ENCODE peak calls at places on chromosomes 11 and 22, in four cellular contexts. One of them, this sample, is unnamed.
A peak's percentile ranks its signal among the peaks of the same experiment; 100 is the strongest.

GRCh38 chr22:24214467-24215285 is 30.2 kb downstream of the GGT5 start:
- DNase-seq in transverse colon: no peak
- DNase-seq in upper lobe of right lung: no peak
- DNase-seq in EH: no peak
- DNase-seq in this sample: no peak

GRCh38 chr22:40544758-40545157 is 91.8 kb downstream of the MRTFA start:
- DNase-seq in transverse colon: no peak
- DNase-seq in upper lobe of right lung: no peak
- DNase-seq in EH: no peak
- DNase-seq in this sample: no peak

GRCh38 chr11:6610591-6610990 is 1.4 kb downstream of the TAF10 start:
- DNase-seq in transverse colon: no peak
- DNase-seq in upper lobe of right lung: no peak
- DNase-seq in EH: no peak
- DNase-seq in this sample: no peak

GRCh38 chr11:2208691-2209369 is 37.2 kb upstream of the TH start:
- DNase-seq in transverse colon: peak; percentile 9
- DNase-seq in upper lobe of right lung: peak; percentile 63
- DNase-seq in EH: no peak
- DNase-seq in this sample: no peak

GRCh38 chr11:13009476-13009920 is 382 bp downstream of the RASSF10 start:
- DNase-seq in transverse colon: no peak
- DNase-seq in upper lobe of right lung: no peak
- DNase-seq in EH: peak; percentile 4
- DNase-seq in this sample: no peak

GRCh38 chr11:129855086-129855485 is 39.4 kb downstream of the TMEM45B start:
- DNase-seq in transverse colon: no peak
- DNase-seq in upper lobe of right lung: no peak
- DNase-seq in EH: no peak
- DNase-seq in this sample: no peak

GRCh38 chr11:5531053-5531831 is 14.7 kb upstream of the UBQLNL start:
- DNase-seq in transverse colon: no peak
- DNase-seq in upper lobe of right lung: no peak
- DNase-seq in EH: no peak
- DNase-seq in this sample: no peak

GRCh38 chr22:46863794-46864193 is 101.3 kb downstream of the TBC1D22A start:
- DNase-seq in transverse colon: no peak
- DNase-seq in upper lobe of right lung: no peak
- DNase-seq in EH: no peak
- DNase-seq in this sample: no peak

GRCh38 chr11:131910491-131911387 is 540.3 kb downstream of the NTM start:
- DNase-seq in transverse colon: no peak
- DNase-seq in upper lobe of right lung: no peak
- DNase-seq in EH: peak; percentile 60
- DNase-seq in this sample: no peak

GRCh38 chr11:73944085-73944484 is 6.7 kb upstream of the DNAJB13 start:
- DNase-seq in transverse colon: no peak
- DNase-seq in upper lobe of right lung: no peak
- DNase-seq in EH: no peak
- DNase-seq in this sample: no peak

GRCh38 chr11:27420722-27421572 is 51.6 kb downstream of the LGR4 start:
- DNase-seq in transverse colon: no peak
- DNase-seq in upper lobe of right lung: no peak
- DNase-seq in EH: peak; percentile 30
- DNase-seq in this sample: no peak

GRCh38 chr11:101759771-101760450 is 154.9 kb upstream of the CEP126 start:
- DNase-seq in transverse colon: no peak
- DNase-seq in upper lobe of right lung: no peak
- DNase-seq in EH: peak; percentile 5
- DNase-seq in this sample: no peak

GRCh38 chr11:118214210-118214914 is 10.4 kb downstream of the JAML start:
- DNase-seq in transverse colon: no peak
- DNase-seq in upper lobe of right lung: no peak
- DNase-seq in EH: no peak
- DNase-seq in this sample: no peak

GRCh38 chr22:36510966-36511881 is 4.4 kb upstream of the FOXRED2 start:
- DNase-seq in transverse colon: peak; percentile 34
- DNase-seq in upper lobe of right lung: no peak
- DNase-seq in EH: peak; percentile 59
- DNase-seq in this sample: no peak

GRCh38 chr22:49437356-49437755 is 390.3 kb downstream of the BRD1 start:
- DNase-seq in transverse colon: no peak
- DNase-seq in upper lobe of right lung: no peak
- DNase-seq in EH: no peak
- DNase-seq in this sample: no peak

GRCh38 chr11:3626250-3626960 is 15.4 kb downstream of the ART5 start:
- DNase-seq in transverse colon: peak; percentile 30
- DNase-seq in upper lobe of right lung: peak; percentile 81
- DNase-seq in EH: no peak
- DNase-seq in this sample: no peak

GRCh38 chr11:33515347-33515746 is 185.3 kb downstream of the C11orf91 start:
- DNase-seq in transverse colon: no peak
- DNase-seq in upper lobe of right lung: no peak
- DNase-seq in EH: no peak
- DNase-seq in this sample: no peak

GRCh38 chr22:17980638-17981051 is 43.7 kb downstream of the MICAL3 start:
- DNase-seq in transverse colon: peak; percentile 81
- DNase-seq in upper lobe of right lung: peak; percentile 70
- DNase-seq in EH: no peak
- DNase-seq in this sample: no peak

GRCh38 chr11:124123587-124123986 is 8.3 kb downstream of the VWA5A start:
- DNase-seq in transverse colon: no peak
- DNase-seq in upper lobe of right lung: no peak
- DNase-seq in EH: no peak
- DNase-seq in this sample: no peak

GRCh38 chr11:78054971-78055370 is 8.7 kb upstream of the THRSP start:
- DNase-seq in transverse colon: no peak
- DNase-seq in upper lobe of right lung: no peak
- DNase-seq in EH: no peak
- DNase-seq in this sample: no peak

GRCh38 chr11:35721576-35722341 is 59.2 kb downstream of the TRIM44 start:
- DNase-seq in transverse colon: no peak
- DNase-seq in upper lobe of right lung: no peak
- DNase-seq in EH: peak; percentile 2
- DNase-seq in this sample: no peak

GRCh38 chr11:68337399-68337835 is 25.0 kb downstream of the LRP5 start:
- DNase-seq in transverse colon: no peak
- DNase-seq in upper lobe of right lung: no peak
- DNase-seq in EH: no peak
- DNase-seq in this sample: no peak

This sample was measured in amniotic stem cell.